ENCODE peak calls at places on chromosome 5, in five cellular contexts. Q is HTR-8/SVneo, W is HL-60, J is neural progenitor cell, K is uterus. O is an unnamed sample.

GRCh38 chr5:96144289-96144688 is 182.6 kb upstream of the ELL2 start:
- DNase-seq in Q (no peak), W (no peak), J (peak), K (no peak), O (no peak)

GRCh38 chr5:126354012-126354856 is 69.0 kb upstream of the GRAMD2B start:
- DNase-seq in Q (peak), W (no peak), J (peak), K (no peak), O (peak)

GRCh38 chr5:43033845-43034590 is 6.1 kb downstream of the ANXA2R start:
- DNase-seq in Q (no peak), W (no peak), J (peak), K (no peak), O (no peak)

GRCh38 chr5:74648835-74649286 is 8.3 kb upstream of the ENC1 start:
- DNase-seq in Q (no peak), W (peak), J (peak), K (no peak), O (no peak)

GRCh38 chr5:146185161-146185560 is 2.7 kb upstream of the LARS1 start:
- DNase-seq in Q (no peak), W (no peak), J (no peak), K (no peak), O (no peak)

GRCh38 chr5:57054671-57055070 is 102.7 kb upstream of the MIER3 start:
- DNase-seq in Q (no peak), W (no peak), J (no peak), K (no peak), O (no peak)

GRCh38 chr5:90054612-90055011 is 354.9 kb downstream of the CETN3 start:
- DNase-seq in Q (no peak), W (no peak), J (no peak), K (no peak), O (no peak)

GRCh38 chr5:37751227-37751626 is 88.6 kb downstream of the GDNF start:
- DNase-seq in Q (no peak), W (no peak), J (no peak), K (no peak), O (no peak)

GRCh38 chr5:23289162-23289561 is 218.2 kb upstream of the PRDM9 start:
- DNase-seq in Q (no peak), W (no peak), J (no peak), K (no peak), O (no peak)

GRCh38 chr5:68137451-68138190 is 77.9 kb upstream of the PIK3R1 start:
- DNase-seq in Q (no peak), W (no peak), J (no peak), K (no peak), O (no peak)

GRCh38 chr5:165630211-165630866 is 2124.9 kb downstream of the MAT2B start:
- DNase-seq in Q (peak), W (peak), J (peak), K (no peak), O (peak)

GRCh38 chr5:160271396-160271795 is 41.0 kb downstream of the CCNJL start:
- DNase-seq in Q (no peak), W (no peak), J (peak), K (no peak), O (no peak)

GRCh38 chr5:87094347-87094746 is 173.3 kb upstream of the RASA1 start:
- DNase-seq in Q (no peak), W (no peak), J (no peak), K (no peak), O (no peak)

GRCh38 chr5:1997640-1998347 is 115.1 kb upstream of the IRX4 start:
- DNase-seq in Q (no peak), W (peak), J (no peak), K (no peak), O (no peak)

GRCh38 chr5:124745367-124746251 is 830 bp downstream of the ZNF608 start:
- DNase-seq in Q (no peak), W (no peak), J (peak), K (no peak), O (no peak)

GRCh38 chr5:146336197-146336596 is 2.4 kb upstream of the POU4F3 start:
- DNase-seq in Q (no peak), W (no peak), J (no peak), K (no peak), O (no peak)

GRCh38 chr5:65203746-65204145 is 278.0 kb downstream of the ADAMTS6 start:
- DNase-seq in Q (peak), W (no peak), J (no peak), K (no peak), O (no peak)

GRCh38 chr5:102910240-102911226 is 155.4 kb downstream of the PAM start:
- DNase-seq in Q (peak), W (no peak), J (no peak), K (no peak), O (no peak)

GRCh38 chr5:76953551-76954382 is 922 bp downstream of the CRHBP start:
- DNase-seq in Q (no peak), W (no peak), J (peak), K (no peak), O (no peak)

GRCh38 chr5:157857821-157858526 is 971 bp downstream of the CLINT1 start:
- DNase-seq in Q (no peak), W (peak), J (no peak), K (no peak), O (no peak)

GRCh38 chr5:123511290-123511647 is 708 bp upstream of the CSNK1G3 start:
- DNase-seq in Q (peak), W (no peak), J (peak), K (no peak), O (no peak)